ENCODE peak calls at places on chromosomes 2 and 18, in four cellular contexts. One of them, this sample, is unnamed. For H3K36me3, the result is how much of the 10 kb centered on the place peaks cover.

GRCh38 chr18:49016648-49017539 is 66.1 kb upstream of the SMAD7 start:
- DNase-seq in lower lobe of right lung: peak
- DNase-seq in tibial nerve: no peak
- DNase-seq in CD8-positive, alpha-beta T cell: no peak
- DNase-seq in this sample: peak

GRCh38 chr2:118530976-118531375 is 316.5 kb downstream of the EN1 start:
- DNase-seq in lower lobe of right lung: no peak
- DNase-seq in tibial nerve: no peak
- DNase-seq in CD8-positive, alpha-beta T cell: no peak
- DNase-seq in this sample: no peak

GRCh38 chr2:176125215-176126054 is 2.9 kb downstream of the HOXD9 start:
- DNase-seq in lower lobe of right lung: no peak
- DNase-seq in tibial nerve: no peak
- DNase-seq in CD8-positive, alpha-beta T cell: no peak
- DNase-seq in this sample: no peak

GRCh38 chr18:63149200-63149587 is 170.4 kb downstream of the BCL2 start:
- DNase-seq in lower lobe of right lung: no peak
- DNase-seq in tibial nerve: no peak
- DNase-seq in CD8-positive, alpha-beta T cell: no peak
- DNase-seq in this sample: no peak

GRCh38 chr2:12478151-12479041 is 238.3 kb upstream of the TRIB2 start:
- DNase-seq in lower lobe of right lung: no peak
- DNase-seq in tibial nerve: no peak
- DNase-seq in CD8-positive, alpha-beta T cell: no peak
- DNase-seq in this sample: no peak

GRCh38 chr18:59265246-59266018 is 7.8 kb downstream of the RAX start:
- DNase-seq in lower lobe of right lung: no peak
- DNase-seq in tibial nerve: no peak
- DNase-seq in CD8-positive, alpha-beta T cell: no peak
- DNase-seq in this sample: no peak

GRCh38 chr2:130756721-130757195 is 1.4 kb downstream of the AMER3 start:
- DNase-seq in lower lobe of right lung: no peak
- DNase-seq in tibial nerve: no peak
- DNase-seq in CD8-positive, alpha-beta T cell: no peak
- DNase-seq in this sample: no peak

GRCh38 chr2:52904511-52904910 is 863.1 kb upstream of the CHAC2 start:
- DNase-seq in lower lobe of right lung: no peak
- DNase-seq in tibial nerve: no peak
- DNase-seq in CD8-positive, alpha-beta T cell: no peak
- DNase-seq in this sample: no peak

GRCh38 chr2:207394812-207395534 is 134.8 kb upstream of the CREB1 start:
- DNase-seq in lower lobe of right lung: no peak
- DNase-seq in tibial nerve: no peak
- DNase-seq in CD8-positive, alpha-beta T cell: no peak
- DNase-seq in this sample: no peak

DNA sequence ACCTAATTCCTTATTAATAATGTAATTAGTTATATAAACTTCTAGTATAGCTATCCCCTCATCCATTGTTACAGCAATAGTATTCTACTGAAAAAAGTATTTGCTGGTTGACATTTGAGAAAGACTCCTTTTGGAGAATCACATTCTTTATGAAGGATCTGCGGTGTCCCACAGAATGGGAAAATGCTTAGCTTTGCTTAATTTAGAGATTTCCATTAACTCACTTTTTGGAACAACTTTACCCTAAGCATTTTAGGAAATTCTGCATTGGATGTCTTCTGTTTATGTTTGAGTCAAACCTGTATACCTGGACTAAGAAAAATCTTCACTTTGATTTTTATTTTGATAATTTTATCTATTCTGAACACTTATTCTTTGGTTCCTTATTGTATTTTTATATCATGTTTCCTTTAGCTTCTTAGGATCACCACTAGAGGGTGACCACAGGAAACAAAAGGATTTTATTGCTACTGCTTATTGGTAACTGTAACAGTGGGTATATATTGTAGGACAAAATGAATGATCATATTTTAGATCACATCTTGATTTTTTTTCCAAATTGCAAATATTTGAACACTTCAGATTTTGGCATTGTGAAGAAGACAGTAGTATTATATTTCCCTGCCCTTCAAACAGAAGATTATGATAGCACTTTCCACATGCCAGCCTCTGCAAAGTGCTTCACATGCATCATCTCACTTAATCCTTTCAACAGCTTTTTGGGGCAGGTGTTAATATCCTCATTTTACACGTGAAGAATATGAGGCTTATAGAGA is 79.6 kb downstream of the MIB1 start:
- DNase-seq in lower lobe of right lung: no peak
- DNase-seq in tibial nerve: no peak
- DNase-seq in CD8-positive, alpha-beta T cell: no peak
- DNase-seq in this sample: no peak
- TF ChIP-seq CTCF in lower lobe of right lung: peak
- TF ChIP-seq CTCF in tibial nerve: peak
- TF ChIP-seq CTCF in CD8-positive, alpha-beta T cell: no peak
- TF ChIP-seq CTCF in this sample: peak

DNA sequence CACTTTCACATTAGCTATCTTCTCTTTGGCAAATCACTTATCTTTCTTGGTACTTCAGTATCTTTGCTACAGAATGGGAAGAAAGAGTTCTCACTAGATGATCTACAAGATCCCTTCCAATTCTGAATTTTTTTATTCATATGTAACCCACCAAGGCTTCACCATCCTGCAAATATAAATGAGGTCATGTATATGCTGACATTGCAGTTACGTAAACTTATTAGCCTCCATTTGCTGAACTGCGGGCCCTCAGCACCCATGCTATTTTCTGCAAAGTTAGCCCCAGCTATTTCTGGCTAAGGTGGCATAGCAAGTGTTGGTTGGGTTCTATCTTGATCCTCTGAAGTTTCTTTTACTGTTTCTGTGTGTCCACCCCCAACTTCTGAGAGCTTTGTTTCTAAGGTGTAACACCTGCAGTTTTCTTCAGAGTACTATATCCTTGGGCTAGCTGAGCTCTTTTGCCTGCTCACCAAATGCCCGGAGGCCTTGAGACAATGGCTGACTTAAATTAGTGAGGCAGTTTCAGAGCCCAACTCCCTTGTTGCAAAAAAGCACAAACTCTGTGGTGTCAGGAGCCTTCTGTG is 666.9 kb downstream of the IRS1 start:
- DNase-seq in lower lobe of right lung: no peak
- DNase-seq in tibial nerve: no peak
- DNase-seq in CD8-positive, alpha-beta T cell: no peak
- DNase-seq in this sample: no peak
- H3K36me3 ChIP-seq in lower lobe of right lung: under half
- H3K36me3 ChIP-seq in tibial nerve: under half
- H3K36me3 ChIP-seq in CD8-positive, alpha-beta T cell: under half
- H3K36me3 ChIP-seq in this sample: under half

GRCh38 chr2:27049422-27050280 is 1.8 kb upstream of the AGBL5 start:
- DNase-seq in lower lobe of right lung: peak
- DNase-seq in tibial nerve: no peak
- DNase-seq in CD8-positive, alpha-beta T cell: no peak
- DNase-seq in this sample: peak
- TF ChIP-seq CTCF in lower lobe of right lung: no peak
- TF ChIP-seq CTCF in tibial nerve: no peak
- TF ChIP-seq CTCF in CD8-positive, alpha-beta T cell: no peak
- TF ChIP-seq CTCF in this sample: no peak

GRCh38 chr2:53907582-53907981 is 47.8 kb upstream of the GPR75 start:
- DNase-seq in lower lobe of right lung: no peak
- DNase-seq in tibial nerve: no peak
- DNase-seq in CD8-positive, alpha-beta T cell: no peak
- DNase-seq in this sample: no peak
- H3K36me3 ChIP-seq in lower lobe of right lung: half or more
- H3K36me3 ChIP-seq in tibial nerve: under half
- H3K36me3 ChIP-seq in CD8-positive, alpha-beta T cell: under half
- H3K36me3 ChIP-seq in this sample: half or more

DNA sequence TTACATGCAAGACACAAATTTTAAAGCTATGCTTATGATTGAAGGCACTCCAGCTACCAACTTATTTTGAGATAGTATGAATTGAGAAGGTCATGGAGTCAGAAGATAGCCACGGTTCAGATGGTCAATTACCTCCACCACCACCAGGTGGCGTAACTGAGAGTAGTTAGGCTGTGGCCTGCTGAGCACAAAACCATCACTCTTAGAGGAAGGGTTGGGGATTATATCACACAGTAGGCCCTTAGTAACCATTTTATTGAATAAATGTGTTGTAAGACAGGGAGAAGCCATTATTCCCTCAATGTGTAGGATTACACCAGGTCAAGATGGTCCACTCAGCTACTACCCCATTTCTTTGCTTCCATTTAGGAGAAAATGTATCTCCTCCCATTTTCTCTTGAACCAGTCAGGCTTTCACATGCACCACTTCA is 18.8 kb downstream of the KLHL41 start:
- DNase-seq in lower lobe of right lung: peak
- DNase-seq in tibial nerve: peak
- DNase-seq in CD8-positive, alpha-beta T cell: peak
- DNase-seq in this sample: peak
- TF ChIP-seq CTCF in lower lobe of right lung: peak
- TF ChIP-seq CTCF in tibial nerve: peak
- TF ChIP-seq CTCF in CD8-positive, alpha-beta T cell: peak
- TF ChIP-seq CTCF in this sample: peak

DNA sequence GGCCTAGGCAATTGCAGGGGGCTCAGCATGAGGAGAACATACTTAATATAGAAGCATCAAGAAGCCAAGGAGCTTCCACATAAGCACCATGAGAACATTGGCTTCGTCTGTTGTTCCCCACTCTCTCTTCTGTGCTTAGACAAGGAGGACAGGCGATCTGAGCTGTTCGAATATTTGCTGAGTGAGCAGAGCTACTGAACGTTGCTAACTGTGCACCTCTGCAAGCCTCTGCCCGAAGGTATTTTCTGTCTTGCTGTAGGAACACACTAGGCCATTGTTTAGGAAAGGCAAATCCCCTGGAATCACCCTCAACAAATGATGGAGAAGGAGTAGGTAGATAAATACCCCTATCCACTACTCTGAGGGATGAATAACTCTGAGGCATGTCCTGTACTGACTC is 813.8 kb downstream of the DCC start:
- DNase-seq in lower lobe of right lung: no peak
- DNase-seq in tibial nerve: no peak
- DNase-seq in CD8-positive, alpha-beta T cell: no peak
- DNase-seq in this sample: no peak
- H3K36me3 ChIP-seq in lower lobe of right lung: under half
- H3K36me3 ChIP-seq in tibial nerve: under half
- H3K36me3 ChIP-seq in CD8-positive, alpha-beta T cell: under half
- H3K36me3 ChIP-seq in this sample: under half

GRCh38 chr18:47777626-47778025 is 152.8 kb downstream of the SMAD2 start:
- DNase-seq in lower lobe of right lung: no peak
- DNase-seq in tibial nerve: no peak
- DNase-seq in CD8-positive, alpha-beta T cell: no peak
- DNase-seq in this sample: no peak
- TF ChIP-seq CTCF in lower lobe of right lung: no peak
- TF ChIP-seq CTCF in tibial nerve: no peak
- TF ChIP-seq CTCF in CD8-positive, alpha-beta T cell: no peak
- TF ChIP-seq CTCF in this sample: no peak

GRCh38 chr2:73856214-73856613 is 27.5 kb downstream of the STAMBP start:
- DNase-seq in lower lobe of right lung: no peak
- DNase-seq in tibial nerve: no peak
- DNase-seq in CD8-positive, alpha-beta T cell: no peak
- DNase-seq in this sample: no peak

GRCh38 chr2:73855526-73855925 is 26.8 kb downstream of the STAMBP start:
- DNase-seq in lower lobe of right lung: no peak
- DNase-seq in tibial nerve: no peak
- DNase-seq in CD8-positive, alpha-beta T cell: no peak
- DNase-seq in this sample: no peak

GRCh38 chr2:73862987-73863386 is 29.8 kb upstream of the ACTG2 start:
- DNase-seq in lower lobe of right lung: no peak
- DNase-seq in tibial nerve: no peak
- DNase-seq in CD8-positive, alpha-beta T cell: no peak
- DNase-seq in this sample: no peak

GRCh38 chr2:73859721-73860586 is 31.2 kb downstream of the STAMBP start:
- DNase-seq in lower lobe of right lung: no peak
- DNase-seq in tibial nerve: no peak
- DNase-seq in CD8-positive, alpha-beta T cell: no peak
- DNase-seq in this sample: no peak
- H3K36me3 ChIP-seq in lower lobe of right lung: half or more
- H3K36me3 ChIP-seq in tibial nerve: under half
- H3K36me3 ChIP-seq in CD8-positive, alpha-beta T cell: under half
- H3K36me3 ChIP-seq in this sample: under half

GRCh38 chr2:4174796-4175195 is 471.4 kb downstream of the DCDC2C start:
- DNase-seq in lower lobe of right lung: no peak
- DNase-seq in tibial nerve: no peak
- DNase-seq in CD8-positive, alpha-beta T cell: no peak
- DNase-seq in this sample: no peak

GRCh38 chr2:4175343-4175742 is 472.0 kb downstream of the DCDC2C start:
- DNase-seq in lower lobe of right lung: no peak
- DNase-seq in tibial nerve: no peak
- DNase-seq in CD8-positive, alpha-beta T cell: no peak
- DNase-seq in this sample: no peak
- TF ChIP-seq CTCF in lower lobe of right lung: no peak
- TF ChIP-seq CTCF in tibial nerve: no peak
- TF ChIP-seq CTCF in CD8-positive, alpha-beta T cell: no peak
- TF ChIP-seq CTCF in this sample: no peak

DNA sequence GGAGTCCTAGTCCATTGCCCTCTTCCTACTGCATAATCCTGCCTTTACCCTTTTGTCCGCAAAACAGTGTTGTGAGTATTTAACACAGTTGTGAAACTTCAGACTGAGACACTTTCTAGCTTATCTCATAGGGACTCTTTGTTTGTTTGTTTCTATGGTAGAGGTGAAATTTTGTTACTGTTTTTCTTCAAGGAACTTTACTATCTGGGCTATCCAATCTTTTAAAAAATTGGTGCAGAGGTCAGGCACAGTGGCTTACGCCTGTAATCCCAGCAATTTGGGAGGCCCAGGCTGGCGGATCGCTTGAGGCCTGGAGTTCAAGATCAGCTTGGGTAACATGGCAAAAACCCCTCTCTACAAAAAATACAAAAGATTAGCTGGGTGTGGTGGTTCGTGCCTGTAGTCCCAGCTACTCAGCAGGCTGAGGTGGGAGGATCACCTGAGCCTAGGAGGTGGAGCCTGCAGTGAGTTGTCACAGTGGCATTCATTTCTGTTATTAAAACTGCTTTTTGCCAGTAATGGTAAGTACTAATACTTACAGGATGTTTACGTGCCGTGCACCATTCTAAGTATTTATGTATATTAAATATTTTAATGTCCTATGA is 18.8 kb downstream of the GMCL1 start:
- DNase-seq in lower lobe of right lung: no peak
- DNase-seq in tibial nerve: no peak
- DNase-seq in CD8-positive, alpha-beta T cell: no peak
- DNase-seq in this sample: no peak
- H3K36me3 ChIP-seq in lower lobe of right lung: half or more
- H3K36me3 ChIP-seq in tibial nerve: under half
- H3K36me3 ChIP-seq in CD8-positive, alpha-beta T cell: under half
- H3K36me3 ChIP-seq in this sample: under half

This sample was measured in Peyer's patch.